ENCODE peak calls at places on chromosomes 1 and 21, in eight cellular contexts. F, D, G, K, W, V, T and C are unnamed samples.
A peak's percentile ranks its signal among the peaks of the same experiment; 100 is the strongest.

GRCh38 chr1:46940307-46940706 is 969 bp downstream of the CYP4A11 start:
- DNase-seq in F (no peak), D (no peak), G (no peak), K (no peak), W (no peak), V (no peak), T (no peak), C (no peak)

GRCh38 chr1:20725189-20726106 is 7.1 kb downstream of the SH2D5 start:
- DNase-seq in F (no peak), D (no peak), G (peak; percentile 58), K (no peak), W (no peak), V (peak; percentile 48), T (no peak), C (peak; percentile 67)

GRCh38 chr1:92194516-92194915 is 23.2 kb upstream of the C1orf146 start:
- DNase-seq in F (no peak), D (no peak), G (no peak), K (no peak), W (no peak), V (no peak), T (no peak), C (no peak)

GRCh38 chr1:166947398-166948043 is 27.8 kb downstream of the ILDR2 start:
- DNase-seq in F (no peak), D (peak; percentile 25), G (peak; percentile 64), K (no peak), W (no peak), V (peak; percentile 41), T (peak; percentile 25), C (peak; percentile 84)

GRCh38 chr1:99445486-99445885 is 181.2 kb downstream of the PLPPR4 start:
- DNase-seq in F (no peak), D (no peak), G (no peak), K (no peak), W (no peak), V (no peak), T (no peak), C (no peak)

GRCh38 chr1:23555225-23555801 is 4.0 kb downstream of the ID3 start:
- DNase-seq in F (peak; percentile 73), D (no peak), G (peak; percentile 77), K (no peak), W (no peak), V (peak; percentile 76), T (no peak), C (no peak)

GRCh38 chr1:15075175-15075574 is 78.4 kb upstream of the TMEM51 start:
- DNase-seq in F (no peak), D (no peak), G (no peak), K (no peak), W (no peak), V (no peak), T (no peak), C (no peak)

GRCh38 chr1:116313776-116314175 is 59.3 kb upstream of the ATP1A1 start:
- DNase-seq in F (no peak), D (no peak), G (no peak), K (no peak), W (no peak), V (no peak), T (no peak), C (no peak)

GRCh38 chr1:43563779-43564616 is 33.3 kb downstream of the PTPRF start:
- DNase-seq in F (no peak), D (no peak), G (no peak), K (no peak), W (no peak), V (peak; percentile 24), T (no peak), C (no peak)

GRCh38 chr1:83693409-83694126 is 305.4 kb downstream of the TTLL7 start:
- DNase-seq in F (no peak), D (no peak), G (no peak), K (no peak), W (no peak), V (peak; percentile 8), T (no peak), C (no peak)

GRCh38 chr1:85806236-85806965 is 98.2 kb upstream of the ZNHIT6 start:
- DNase-seq in F (no peak), D (no peak), G (no peak), K (no peak), W (no peak), V (no peak), T (no peak), C (no peak)

GRCh38 chr1:193060938-193061337 is 1.5 kb downstream of the RO60 start:
- DNase-seq in F (no peak), D (peak; percentile 36), G (no peak), K (no peak), W (peak; percentile 16), V (no peak), T (no peak), C (no peak)

GRCh38 chr1:223091928-223092327 is 51.1 kb downstream of the TLR5 start:
- DNase-seq in F (no peak), D (no peak), G (no peak), K (no peak), W (no peak), V (no peak), T (no peak), C (no peak)

GRCh38 chr21:41977034-41977950 is 23.5 kb upstream of the C2CD2 start:
- DNase-seq in F (no peak), D (no peak), G (no peak), K (no peak), W (no peak), V (no peak), T (no peak), C (peak; percentile 51)

GRCh38 chr1:67750690-67751052 is 65.7 kb downstream of the GADD45A start:
- DNase-seq in F (no peak), D (no peak), G (no peak), K (no peak), W (no peak), V (no peak), T (no peak), C (no peak)

GRCh38 chr1:160494620-160495019 is 28.4 kb downstream of the SLAMF6 start:
- DNase-seq in F (peak; percentile 21), D (no peak), G (no peak), K (no peak), W (no peak), V (no peak), T (no peak), C (no peak)

GRCh38 chr21:27812279-27812678 is 845.4 kb upstream of the ADAMTS5 start:
- DNase-seq in F (no peak), D (no peak), G (no peak), K (no peak), W (no peak), V (peak; percentile 24), T (no peak), C (no peak)

DNA sequence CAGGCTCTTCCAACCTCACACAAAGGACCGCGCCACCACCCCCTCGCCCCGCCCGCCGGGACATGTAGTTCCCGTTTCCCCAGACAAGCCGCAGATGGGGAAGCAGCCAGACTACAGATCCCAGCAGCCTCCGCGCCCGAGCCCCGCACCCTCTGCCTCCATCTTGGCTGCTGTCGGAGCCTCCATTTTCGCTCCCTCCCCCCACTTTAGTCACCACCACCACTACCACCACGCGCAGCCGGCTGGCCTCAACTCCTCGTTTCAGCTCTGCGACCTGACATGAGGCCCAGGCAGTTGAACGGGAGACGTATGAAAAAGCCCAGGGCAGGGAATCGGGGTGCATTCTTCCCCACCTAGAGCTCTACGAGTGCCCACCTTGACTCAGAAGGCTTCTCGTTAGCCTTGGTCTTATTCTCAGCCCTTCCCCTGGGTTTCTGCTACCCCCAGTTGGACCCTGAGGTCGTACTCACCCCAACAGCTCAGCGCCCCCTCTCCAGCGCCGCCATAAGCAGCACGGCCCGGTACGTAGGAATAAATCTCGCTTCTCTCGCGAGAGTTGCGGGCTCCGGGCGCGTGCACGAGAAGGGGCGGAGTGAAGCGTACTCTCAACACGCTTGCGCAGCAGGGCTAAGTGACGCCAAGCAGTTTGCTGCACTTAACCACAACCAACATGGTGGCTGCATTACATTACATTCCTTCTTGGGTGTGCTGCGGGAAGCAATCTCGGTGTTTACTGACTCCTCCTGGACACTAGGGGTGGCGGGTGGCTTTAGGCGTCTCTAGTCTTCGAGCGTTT is at the start of gene CSDE1:
- DNase-seq in F (peak; percentile 98), D (peak; percentile 95), G (peak; percentile 98), K (peak; percentile 96), W (peak; percentile 96), V (peak; percentile 99), T (peak; percentile 90), C (peak; percentile 97)
- TF ChIP-seq CTCF in F (peak; percentile 28), D (peak; percentile 84), G (peak; percentile 71), K (no peak), W (peak; percentile 47), V (peak; percentile 47), T (no peak), C (peak; percentile 68)

DNA sequence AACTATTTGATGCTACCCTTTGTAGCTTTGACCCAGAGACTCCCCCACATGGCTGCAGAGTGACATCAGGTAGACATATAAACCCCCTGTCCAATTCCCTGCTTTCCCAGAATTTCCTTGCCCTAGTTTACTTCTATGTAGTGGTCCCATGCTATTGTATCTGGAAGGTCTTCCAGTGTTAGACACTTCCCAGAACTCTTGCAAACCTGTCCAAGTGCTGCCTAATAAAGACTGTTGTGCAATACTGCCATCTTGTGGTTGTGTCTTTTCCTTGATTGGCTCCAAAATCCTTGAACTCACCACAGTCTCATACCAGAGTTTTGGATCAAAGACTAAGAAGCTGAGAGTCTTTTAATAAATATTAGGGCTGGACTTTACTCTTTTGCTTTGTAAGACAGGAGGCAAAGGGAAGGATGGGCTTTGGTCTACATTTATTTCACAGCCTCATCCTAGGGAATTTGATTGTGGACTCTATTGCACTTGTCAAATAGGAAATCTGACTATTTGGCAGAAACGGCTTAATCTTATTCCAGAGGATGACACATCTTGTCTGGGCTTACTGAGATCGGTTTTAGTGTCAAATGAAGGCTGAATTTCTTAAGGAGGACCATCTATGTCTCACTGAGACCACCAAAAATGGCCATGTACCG is 169.9 kb downstream of the LRRC7 start:
- DNase-seq in F (peak; percentile 64), D (peak; percentile 23), G (peak; percentile 78), K (peak; percentile 22), W (peak; percentile 72), V (peak; percentile 89), T (no peak), C (no peak)
- TF ChIP-seq CTCF in F (peak; percentile 66), D (peak; percentile 70), G (peak; percentile 71), K (peak; percentile 32), W (peak; percentile 80), V (peak; percentile 79), T (no peak), C (peak; percentile 80)

GRCh38 chr1:156750932-156751723 is at the start of gene HDGF:
- DNase-seq in F (peak; percentile 35), D (peak; percentile 45), G (no peak), K (peak; percentile 67), W (peak; percentile 52), V (no peak), T (no peak), C (no peak)
- TF ChIP-seq CTCF in F (no peak), D (no peak), G (peak; percentile 5), K (no peak), W (no peak), V (no peak), T (no peak), C (peak; percentile 29)

DNA sequence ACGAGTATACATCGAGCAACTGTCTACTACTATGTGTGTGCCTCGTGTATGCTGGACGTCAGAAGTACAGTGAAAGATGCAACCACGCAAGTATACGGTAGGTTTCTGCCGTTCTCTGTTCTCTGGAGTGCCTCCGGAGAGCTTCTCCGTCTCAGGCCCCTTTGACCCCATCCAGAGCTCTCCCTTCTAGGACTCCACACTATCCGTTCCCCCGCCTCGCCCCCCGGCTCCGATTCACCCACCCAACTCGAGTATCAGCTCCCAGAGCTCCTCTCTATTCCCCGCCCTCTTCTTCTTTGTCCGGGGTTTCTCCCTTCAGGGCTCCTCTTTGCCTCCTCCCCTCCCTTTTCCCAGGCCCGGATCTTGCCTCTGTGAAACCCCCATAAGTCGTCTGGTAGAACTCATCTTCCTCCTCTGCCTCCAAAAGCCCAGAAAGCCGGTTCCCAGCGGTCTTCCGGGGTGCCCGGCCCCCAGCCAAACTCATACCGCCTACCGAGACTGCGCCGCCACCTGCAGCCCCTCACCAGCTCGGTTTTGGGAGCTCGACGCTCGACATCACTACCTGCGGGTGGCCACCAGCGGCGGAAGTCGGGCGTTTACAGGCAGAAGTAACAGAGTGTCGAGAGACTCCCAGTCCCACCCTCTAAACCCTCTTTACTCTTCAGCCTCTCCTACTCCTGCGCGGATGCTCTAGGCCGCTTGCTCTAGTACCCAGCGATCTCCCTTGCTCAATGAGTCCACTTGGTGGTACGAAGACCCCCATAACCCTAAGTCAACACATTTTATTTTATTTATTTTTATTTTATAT is at the start of gene VPS72:
- DNase-seq in F (peak; percentile 93), D (peak; percentile 92), G (peak; percentile 90), K (peak; percentile 77), W (peak; percentile 97), V (peak; percentile 88), T (peak; percentile 65), C (peak; percentile 84)
- TF ChIP-seq CTCF in F (no peak), D (no peak), G (no peak), K (no peak), W (no peak), V (no peak), T (no peak), C (no peak)